ENCODE peak calls at places on chromosomes 1 and 21, in six cellular contexts. One of them, this sample, is unnamed.

GRCh38 chr1:225388372-225388771 is 39.5 kb downstream of the LBR start:
- DNase-seq in fibroblast of lung: peak
- DNase-seq in body of pancreas: no peak
- DNase-seq in esophagus muscularis mucosa: no peak
- DNase-seq in left ventricle myocardium inferior: no peak
- DNase-seq in fibroblast of pulmonary artery: peak
- DNase-seq in this sample: no peak

GRCh38 chr21:34836103-34836932 is 167.5 kb downstream of the CLIC6 start:
- DNase-seq in fibroblast of lung: peak
- DNase-seq in body of pancreas: peak
- DNase-seq in esophagus muscularis mucosa: no peak
- DNase-seq in left ventricle myocardium inferior: no peak
- DNase-seq in fibroblast of pulmonary artery: peak
- DNase-seq in this sample: no peak

GRCh38 chr1:1290238-1290731 is 10.0 kb downstream of the SCNN1D start:
- DNase-seq in fibroblast of lung: peak
- DNase-seq in body of pancreas: peak
- DNase-seq in esophagus muscularis mucosa: no peak
- DNase-seq in left ventricle myocardium inferior: peak
- DNase-seq in fibroblast of pulmonary artery: peak
- DNase-seq in this sample: peak

GRCh38 chr1:184152502-184152901 is 101.0 kb downstream of the TSEN15 start:
- DNase-seq in fibroblast of lung: peak
- DNase-seq in body of pancreas: no peak
- DNase-seq in esophagus muscularis mucosa: peak
- DNase-seq in left ventricle myocardium inferior: peak
- DNase-seq in fibroblast of pulmonary artery: peak
- DNase-seq in this sample: peak

GRCh38 chr1:10001016-10001665 is 4.1 kb downstream of the RBP7 start:
- DNase-seq in fibroblast of lung: peak
- DNase-seq in body of pancreas: no peak
- DNase-seq in esophagus muscularis mucosa: no peak
- DNase-seq in left ventricle myocardium inferior: no peak
- DNase-seq in fibroblast of pulmonary artery: peak
- DNase-seq in this sample: no peak

GRCh38 chr21:45709696-45710268 is 66.3 kb downstream of the PCBP3 start:
- DNase-seq in fibroblast of lung: no peak
- DNase-seq in body of pancreas: no peak
- DNase-seq in esophagus muscularis mucosa: no peak
- DNase-seq in left ventricle myocardium inferior: no peak
- DNase-seq in fibroblast of pulmonary artery: no peak
- DNase-seq in this sample: no peak

GRCh38 chr21:35904995-35905972 is 155.0 kb downstream of the SETD4 start:
- DNase-seq in fibroblast of lung: peak
- DNase-seq in body of pancreas: no peak
- DNase-seq in esophagus muscularis mucosa: no peak
- DNase-seq in left ventricle myocardium inferior: peak
- DNase-seq in fibroblast of pulmonary artery: peak
- DNase-seq in this sample: no peak

GRCh38 chr21:44960141-44961092 is 20.6 kb downstream of the SLX9 start:
- DNase-seq in fibroblast of lung: no peak
- DNase-seq in body of pancreas: no peak
- DNase-seq in esophagus muscularis mucosa: no peak
- DNase-seq in left ventricle myocardium inferior: peak
- DNase-seq in fibroblast of pulmonary artery: no peak
- DNase-seq in this sample: no peak

GRCh38 chr1:215425135-215425534 is 142.0 kb upstream of the KCTD3 start:
- DNase-seq in fibroblast of lung: no peak
- DNase-seq in body of pancreas: no peak
- DNase-seq in esophagus muscularis mucosa: no peak
- DNase-seq in left ventricle myocardium inferior: no peak
- DNase-seq in fibroblast of pulmonary artery: no peak
- DNase-seq in this sample: no peak

GRCh38 chr1:212487774-212488435 is 55.2 kb downstream of the NENF start:
- DNase-seq in fibroblast of lung: no peak
- DNase-seq in body of pancreas: no peak
- DNase-seq in esophagus muscularis mucosa: no peak
- DNase-seq in left ventricle myocardium inferior: no peak
- DNase-seq in fibroblast of pulmonary artery: no peak
- DNase-seq in this sample: no peak

GRCh38 chr1:111603979-111604378 is 15.6 kb upstream of the RAP1A start:
- DNase-seq in fibroblast of lung: no peak
- DNase-seq in body of pancreas: no peak
- DNase-seq in esophagus muscularis mucosa: peak
- DNase-seq in left ventricle myocardium inferior: no peak
- DNase-seq in fibroblast of pulmonary artery: no peak
- DNase-seq in this sample: no peak

GRCh38 chr1:30953685-30954084 is 45.1 kb upstream of the SDC3 start:
- DNase-seq in fibroblast of lung: no peak
- DNase-seq in body of pancreas: no peak
- DNase-seq in esophagus muscularis mucosa: no peak
- DNase-seq in left ventricle myocardium inferior: no peak
- DNase-seq in fibroblast of pulmonary artery: no peak
- DNase-seq in this sample: no peak

GRCh38 chr1:10589074-10589473 is 114.3 kb downstream of the PEX14 start:
- DNase-seq in fibroblast of lung: no peak
- DNase-seq in body of pancreas: no peak
- DNase-seq in esophagus muscularis mucosa: no peak
- DNase-seq in left ventricle myocardium inferior: no peak
- DNase-seq in fibroblast of pulmonary artery: no peak
- DNase-seq in this sample: no peak

GRCh38 chr1:159940006-159940620 is 5.3 kb downstream of the IGSF9 start:
- DNase-seq in fibroblast of lung: no peak
- DNase-seq in body of pancreas: no peak
- DNase-seq in esophagus muscularis mucosa: no peak
- DNase-seq in left ventricle myocardium inferior: no peak
- DNase-seq in fibroblast of pulmonary artery: no peak
- DNase-seq in this sample: no peak

GRCh38 chr1:18874600-18874999 is 15.1 kb upstream of the TAS1R2 start:
- DNase-seq in fibroblast of lung: no peak
- DNase-seq in body of pancreas: no peak
- DNase-seq in esophagus muscularis mucosa: no peak
- DNase-seq in left ventricle myocardium inferior: no peak
- DNase-seq in fibroblast of pulmonary artery: no peak
- DNase-seq in this sample: no peak

GRCh38 chr1:182357913-182358312 is 33.7 kb downstream of the GLUL start:
- DNase-seq in fibroblast of lung: no peak
- DNase-seq in body of pancreas: no peak
- DNase-seq in esophagus muscularis mucosa: no peak
- DNase-seq in left ventricle myocardium inferior: no peak
- DNase-seq in fibroblast of pulmonary artery: no peak
- DNase-seq in this sample: no peak

DNA sequence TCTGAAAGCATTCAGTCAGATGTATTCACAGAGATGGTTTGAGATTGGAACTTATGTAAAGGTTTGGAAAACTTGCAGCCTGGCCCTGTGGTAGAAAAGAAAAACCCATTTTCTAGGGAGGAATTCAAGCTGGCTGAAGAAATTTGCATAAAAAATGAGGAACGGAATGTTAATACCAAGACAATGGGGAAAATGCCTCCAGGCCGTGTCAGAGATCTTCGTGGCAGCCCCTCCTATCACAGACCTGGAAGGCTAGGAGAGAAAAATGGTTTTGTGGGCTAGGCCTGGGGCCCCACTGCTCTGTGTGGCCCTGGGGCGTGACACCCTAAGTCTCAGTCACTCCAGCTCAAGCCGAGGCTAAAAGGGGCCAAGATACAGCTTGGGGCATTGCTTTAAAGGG is 26.7 kb downstream of the NME7 start:
- DNase-seq in fibroblast of lung: no peak
- DNase-seq in body of pancreas: no peak
- DNase-seq in esophagus muscularis mucosa: no peak
- DNase-seq in left ventricle myocardium inferior: no peak
- DNase-seq in fibroblast of pulmonary artery: no peak
- DNase-seq in this sample: no peak
- H3K4me3 ChIP-seq in fibroblast of lung: no peak
- H3K4me3 ChIP-seq in body of pancreas: no peak
- H3K4me3 ChIP-seq in esophagus muscularis mucosa: no peak
- H3K4me3 ChIP-seq in left ventricle myocardium inferior: no peak
- H3K4me3 ChIP-seq in fibroblast of pulmonary artery: no peak
- H3K4me3 ChIP-seq in this sample: no peak

GRCh38 chr1:56084242-56084641 is 495.1 kb downstream of the PLPP3 start:
- DNase-seq in fibroblast of lung: no peak
- DNase-seq in body of pancreas: no peak
- DNase-seq in esophagus muscularis mucosa: no peak
- DNase-seq in left ventricle myocardium inferior: no peak
- DNase-seq in fibroblast of pulmonary artery: no peak
- DNase-seq in this sample: no peak

GRCh38 chr1:56080123-56080522 is 499.2 kb downstream of the PLPP3 start:
- DNase-seq in fibroblast of lung: no peak
- DNase-seq in body of pancreas: no peak
- DNase-seq in esophagus muscularis mucosa: no peak
- DNase-seq in left ventricle myocardium inferior: no peak
- DNase-seq in fibroblast of pulmonary artery: no peak
- DNase-seq in this sample: peak

GRCh38 chr1:56077223-56077622 is 502.1 kb downstream of the PLPP3 start:
- DNase-seq in fibroblast of lung: no peak
- DNase-seq in body of pancreas: no peak
- DNase-seq in esophagus muscularis mucosa: no peak
- DNase-seq in left ventricle myocardium inferior: no peak
- DNase-seq in fibroblast of pulmonary artery: no peak
- DNase-seq in this sample: no peak

GRCh38 chr1:56081151-56081550 is 498.2 kb downstream of the PLPP3 start:
- DNase-seq in fibroblast of lung: peak
- DNase-seq in body of pancreas: no peak
- DNase-seq in esophagus muscularis mucosa: no peak
- DNase-seq in left ventricle myocardium inferior: peak
- DNase-seq in fibroblast of pulmonary artery: peak
- DNase-seq in this sample: no peak
- H3K4me3 ChIP-seq in fibroblast of lung: no peak
- H3K4me3 ChIP-seq in body of pancreas: no peak
- H3K4me3 ChIP-seq in esophagus muscularis mucosa: no peak
- H3K4me3 ChIP-seq in left ventricle myocardium inferior: no peak
- H3K4me3 ChIP-seq in fibroblast of pulmonary artery: no peak
- H3K4me3 ChIP-seq in this sample: no peak

GRCh38 chr1:172457479-172458130 is 13.7 kb upstream of the PIGC start:
- DNase-seq in fibroblast of lung: no peak
- DNase-seq in body of pancreas: no peak
- DNase-seq in esophagus muscularis mucosa: no peak
- DNase-seq in left ventricle myocardium inferior: no peak
- DNase-seq in fibroblast of pulmonary artery: no peak
- DNase-seq in this sample: no peak
- H3K4me3 ChIP-seq in fibroblast of lung: no peak
- H3K4me3 ChIP-seq in body of pancreas: no peak
- H3K4me3 ChIP-seq in esophagus muscularis mucosa: no peak
- H3K4me3 ChIP-seq in left ventricle myocardium inferior: no peak
- H3K4me3 ChIP-seq in fibroblast of pulmonary artery: no peak
- H3K4me3 ChIP-seq in this sample: no peak

GRCh38 chr1:54980046-54980527 is 341 bp upstream of the TMEM61 start:
- DNase-seq in fibroblast of lung: no peak
- DNase-seq in body of pancreas: no peak
- DNase-seq in esophagus muscularis mucosa: no peak
- DNase-seq in left ventricle myocardium inferior: no peak
- DNase-seq in fibroblast of pulmonary artery: no peak
- DNase-seq in this sample: no peak
- H3K4me3 ChIP-seq in fibroblast of lung: no peak
- H3K4me3 ChIP-seq in body of pancreas: peak
- H3K4me3 ChIP-seq in esophagus muscularis mucosa: peak
- H3K4me3 ChIP-seq in left ventricle myocardium inferior: peak
- H3K4me3 ChIP-seq in fibroblast of pulmonary artery: peak
- H3K4me3 ChIP-seq in this sample: no peak

GRCh38 chr1:227739636-227740035 is 4.4 kb downstream of the SNAP47 start:
- DNase-seq in fibroblast of lung: no peak
- DNase-seq in body of pancreas: no peak
- DNase-seq in esophagus muscularis mucosa: no peak
- DNase-seq in left ventricle myocardium inferior: no peak
- DNase-seq in fibroblast of pulmonary artery: no peak
- DNase-seq in this sample: no peak
- H3K4me3 ChIP-seq in fibroblast of lung: no peak
- H3K4me3 ChIP-seq in body of pancreas: no peak
- H3K4me3 ChIP-seq in esophagus muscularis mucosa: no peak
- H3K4me3 ChIP-seq in left ventricle myocardium inferior: no peak
- H3K4me3 ChIP-seq in fibroblast of pulmonary artery: no peak
- H3K4me3 ChIP-seq in this sample: no peak

GRCh38 chr1:155079487-155080249 is 1.0 kb downstream of the EFNA3 start:
- DNase-seq in fibroblast of lung: no peak
- DNase-seq in body of pancreas: no peak
- DNase-seq in esophagus muscularis mucosa: no peak
- DNase-seq in left ventricle myocardium inferior: no peak
- DNase-seq in fibroblast of pulmonary artery: no peak
- DNase-seq in this sample: no peak

GRCh38 chr1:155080250-155081228 is 1.9 kb downstream of the EFNA3 start:
- DNase-seq in fibroblast of lung: no peak
- DNase-seq in body of pancreas: peak
- DNase-seq in esophagus muscularis mucosa: no peak
- DNase-seq in left ventricle myocardium inferior: no peak
- DNase-seq in fibroblast of pulmonary artery: no peak
- DNase-seq in this sample: peak

GRCh38 chr1:155082301-155082940 is 3.8 kb downstream of the EFNA3 start:
- DNase-seq in fibroblast of lung: no peak
- DNase-seq in body of pancreas: no peak
- DNase-seq in esophagus muscularis mucosa: no peak
- DNase-seq in left ventricle myocardium inferior: no peak
- DNase-seq in fibroblast of pulmonary artery: no peak
- DNase-seq in this sample: no peak

GRCh38 chr1:155082941-155083541 is 4.4 kb downstream of the EFNA3 start:
- DNase-seq in fibroblast of lung: no peak
- DNase-seq in body of pancreas: no peak
- DNase-seq in esophagus muscularis mucosa: no peak
- DNase-seq in left ventricle myocardium inferior: no peak
- DNase-seq in fibroblast of pulmonary artery: no peak
- DNase-seq in this sample: no peak

GRCh38 chr1:155081472-155082300 is 3.0 kb downstream of the EFNA3 start:
- DNase-seq in fibroblast of lung: no peak
- DNase-seq in body of pancreas: no peak
- DNase-seq in esophagus muscularis mucosa: no peak
- DNase-seq in left ventricle myocardium inferior: no peak
- DNase-seq in fibroblast of pulmonary artery: no peak
- DNase-seq in this sample: no peak
- H3K4me3 ChIP-seq in fibroblast of lung: no peak
- H3K4me3 ChIP-seq in body of pancreas: no peak
- H3K4me3 ChIP-seq in esophagus muscularis mucosa: peak
- H3K4me3 ChIP-seq in left ventricle myocardium inferior: peak
- H3K4me3 ChIP-seq in fibroblast of pulmonary artery: no peak
- H3K4me3 ChIP-seq in this sample: peak

This sample was measured in A673.